ENCODE peak calls at places on chromosomes 13 and 19, in five cellular contexts. S is myocyte, U is testis, F is naive B cell, Q is cardiac fibroblast. L is an unnamed sample.

GRCh38 chr19:19554074-19555023 is 16.3 kb downstream of the CILP2 start:
- DNase-seq in S (peak), U (peak), F (no peak), Q (peak), L (peak)

GRCh38 chr13:77056382-77056781 is 29.4 kb upstream of the FBXL3 start:
- DNase-seq in S (peak), U (no peak), F (no peak), Q (no peak), L (no peak)

GRCh38 chr13:85896516-85897450 is 97.6 kb upstream of the SLITRK6 start:
- DNase-seq in S (no peak), U (no peak), F (no peak), Q (no peak), L (no peak)

GRCh38 chr19:8648240-8648639 is 17.8 kb downstream of the NFILZ start:
- DNase-seq in S (no peak), U (no peak), F (no peak), Q (no peak), L (no peak)

GRCh38 chr13:94382520-94382919 is 97.0 kb downstream of the DCT start:
- DNase-seq in S (no peak), U (no peak), F (no peak), Q (no peak), L (no peak)

GRCh38 chr19:40974633-40975037 is 16.4 kb upstream of the CYP2B6 start:
- DNase-seq in S (peak), U (peak), F (peak), Q (peak), L (peak)

GRCh38 chr13:43016226-43016625 is 7.2 kb upstream of the DNAJC15 start:
- DNase-seq in S (no peak), U (no peak), F (no peak), Q (no peak), L (no peak)

GRCh38 chr19:42461700-42462324 is 19.1 kb upstream of the CXCL17 start:
- DNase-seq in S (no peak), U (peak), F (no peak), Q (no peak), L (no peak)

GRCh38 chr13:88751994-88752393 is 1080.8 kb downstream of the SLITRK5 start:
- DNase-seq in S (no peak), U (no peak), F (no peak), Q (no peak), L (no peak)

GRCh38 chr13:46170687-46171086 is 11.3 kb downstream of the LCP1 start:
- DNase-seq in S (no peak), U (no peak), F (no peak), Q (peak), L (no peak)

GRCh38 chr13:21964686-21965085 is 293.8 kb downstream of the FGF9 start:
- DNase-seq in S (no peak), U (no peak), F (no peak), Q (no peak), L (no peak)

GRCh38 chr13:112680741-112681360 is 9.0 kb upstream of the ATP11A start:
- DNase-seq in S (no peak), U (no peak), F (no peak), Q (no peak), L (no peak)

GRCh38 chr19:35856546-35857149 is at the start of gene KIRREL2:
- DNase-seq in S (no peak), U (no peak), F (no peak), Q (no peak), L (no peak)

GRCh38 chr13:63942372-63942771 is 2526.7 kb upstream of the PCDH20 start:
- DNase-seq in S (no peak), U (no peak), F (no peak), Q (peak), L (no peak)

GRCh38 chr19:19628499-19629134 is 597 bp upstream of the LPAR2 start:
- DNase-seq in S (no peak), U (peak), F (peak), Q (no peak), L (peak)

GRCh38 chr13:46679369-46680180 is 117.4 kb downstream of the ESD start:
- DNase-seq in S (peak), U (peak), F (peak), Q (peak), L (peak)

GRCh38 chr19:15173746-15174404 is 26.9 kb downstream of the NOTCH3 start:
- DNase-seq in S (no peak), U (no peak), F (no peak), Q (peak), L (no peak)

GRCh38 chr19:28406237-28406596 is 806.7 kb downstream of the UQCRFS1 start:
- DNase-seq in S (no peak), U (no peak), F (no peak), Q (no peak), L (no peak)

GRCh38 chr19:5850743-5851293 is 431 bp downstream of the FUT3 start:
- DNase-seq in S (peak), U (no peak), F (no peak), Q (peak), L (no peak)

GRCh38 chr19:44164327-44164672 is 600 bp upstream of the ZNF226 start:
- DNase-seq in S (no peak), U (no peak), F (no peak), Q (no peak), L (no peak)

GRCh38 chr19:8571006-8571411 is 6.2 kb downstream of the MYO1F start:
- DNase-seq in S (no peak), U (peak), F (no peak), Q (peak), L (peak)

GRCh38 chr13:32745509-32745908 is 159.3 kb downstream of the PDS5B start:
- DNase-seq in S (peak), U (no peak), F (no peak), Q (no peak), L (no peak)

GRCh38 chr19:15038304-15038703 is 11.0 kb upstream of the CASP14 start:
- DNase-seq in S (peak), U (no peak), F (no peak), Q (peak), L (no peak)

GRCh38 chr13:105441406-105441805 is 1094.1 kb downstream of the EFNB2 start:
- DNase-seq in S (no peak), U (no peak), F (no peak), Q (peak), L (no peak)

GRCh38 chr19:1830568-1830967 is 17.7 kb downstream of the REXO1 start:
- DNase-seq in S (no peak), U (no peak), F (no peak), Q (no peak), L (no peak)